ENCODE peak calls at places on chromosomes 12 and 14, in seven cellular contexts. One of them, this sample, is unnamed.

GRCh38 chr12:120475643-120476042 is 6.1 kb upstream of the SRSF9 start:
- DNase-seq in foreskin fibroblast: no peak
- DNase-seq in upper lobe of right lung: no peak
- DNase-seq in dorsolateral prefrontal cortex: no peak
- DNase-seq in AG04450: no peak
- DNase-seq in astrocyte of the spinal cord: no peak
- DNase-seq in Peyer's patch: no peak
- DNase-seq in this sample: no peak

GRCh38 chr12:86186449-86186848 is 69.7 kb downstream of the MGAT4C start:
- DNase-seq in foreskin fibroblast: no peak
- DNase-seq in upper lobe of right lung: no peak
- DNase-seq in dorsolateral prefrontal cortex: no peak
- DNase-seq in AG04450: no peak
- DNase-seq in astrocyte of the spinal cord: no peak
- DNase-seq in Peyer's patch: no peak
- DNase-seq in this sample: peak

GRCh38 chr12:64560395-64561301 is 49.6 kb upstream of the RASSF3 start:
- DNase-seq in foreskin fibroblast: peak
- DNase-seq in upper lobe of right lung: no peak
- DNase-seq in dorsolateral prefrontal cortex: no peak
- DNase-seq in AG04450: peak
- DNase-seq in astrocyte of the spinal cord: peak
- DNase-seq in Peyer's patch: no peak
- DNase-seq in this sample: peak

GRCh38 chr12:120628919-120629318 is 11.5 kb upstream of the CABP1 start:
- DNase-seq in foreskin fibroblast: no peak
- DNase-seq in upper lobe of right lung: peak
- DNase-seq in dorsolateral prefrontal cortex: no peak
- DNase-seq in AG04450: no peak
- DNase-seq in astrocyte of the spinal cord: no peak
- DNase-seq in Peyer's patch: no peak
- DNase-seq in this sample: no peak

GRCh38 chr12:9951026-9951652 is 19.0 kb upstream of the CLEC2A start:
- DNase-seq in foreskin fibroblast: no peak
- DNase-seq in upper lobe of right lung: no peak
- DNase-seq in dorsolateral prefrontal cortex: no peak
- DNase-seq in AG04450: no peak
- DNase-seq in astrocyte of the spinal cord: no peak
- DNase-seq in Peyer's patch: peak
- DNase-seq in this sample: no peak

GRCh38 chr14:32800320-32800719 is 138.4 kb upstream of the NPAS3 start:
- DNase-seq in foreskin fibroblast: no peak
- DNase-seq in upper lobe of right lung: no peak
- DNase-seq in dorsolateral prefrontal cortex: no peak
- DNase-seq in AG04450: no peak
- DNase-seq in astrocyte of the spinal cord: no peak
- DNase-seq in Peyer's patch: no peak
- DNase-seq in this sample: no peak

GRCh38 chr12:122054842-122055544 is 23.6 kb upstream of the MLXIP start:
- DNase-seq in foreskin fibroblast: no peak
- DNase-seq in upper lobe of right lung: no peak
- DNase-seq in dorsolateral prefrontal cortex: no peak
- DNase-seq in AG04450: no peak
- DNase-seq in astrocyte of the spinal cord: no peak
- DNase-seq in Peyer's patch: no peak
- DNase-seq in this sample: no peak

GRCh38 chr14:64114166-64114565 is 180.0 kb downstream of the ESR2 start:
- DNase-seq in foreskin fibroblast: no peak
- DNase-seq in upper lobe of right lung: no peak
- DNase-seq in dorsolateral prefrontal cortex: no peak
- DNase-seq in AG04450: no peak
- DNase-seq in astrocyte of the spinal cord: no peak
- DNase-seq in Peyer's patch: no peak
- DNase-seq in this sample: no peak

GRCh38 chr12:20132818-20133217 is 235.5 kb upstream of the PDE3A start:
- DNase-seq in foreskin fibroblast: no peak
- DNase-seq in upper lobe of right lung: no peak
- DNase-seq in dorsolateral prefrontal cortex: no peak
- DNase-seq in AG04450: no peak
- DNase-seq in astrocyte of the spinal cord: no peak
- DNase-seq in Peyer's patch: no peak
- DNase-seq in this sample: no peak

GRCh38 chr14:105059035-105059916 is 6.0 kb downstream of the GPR132 start:
- DNase-seq in foreskin fibroblast: no peak
- DNase-seq in upper lobe of right lung: peak
- DNase-seq in dorsolateral prefrontal cortex: no peak
- DNase-seq in AG04450: no peak
- DNase-seq in astrocyte of the spinal cord: no peak
- DNase-seq in Peyer's patch: peak
- DNase-seq in this sample: peak
- TF ChIP-seq CTCF in foreskin fibroblast: no peak
- TF ChIP-seq CTCF in upper lobe of right lung: no peak
- TF ChIP-seq CTCF in dorsolateral prefrontal cortex: no peak
- TF ChIP-seq CTCF in AG04450: no peak
- TF ChIP-seq CTCF in astrocyte of the spinal cord: no peak
- TF ChIP-seq CTCF in Peyer's patch: no peak
- TF ChIP-seq CTCF in this sample: no peak

GRCh38 chr12:116532986-116533342 is 26.2 kb upstream of the MAP1LC3B2 start:
- DNase-seq in foreskin fibroblast: no peak
- DNase-seq in upper lobe of right lung: no peak
- DNase-seq in dorsolateral prefrontal cortex: no peak
- DNase-seq in AG04450: no peak
- DNase-seq in astrocyte of the spinal cord: no peak
- DNase-seq in Peyer's patch: no peak
- DNase-seq in this sample: peak
- H3K4me3 ChIP-seq in foreskin fibroblast: peak
- H3K4me3 ChIP-seq in upper lobe of right lung: peak
- H3K4me3 ChIP-seq in dorsolateral prefrontal cortex: peak
- H3K4me3 ChIP-seq in AG04450: peak
- H3K4me3 ChIP-seq in astrocyte of the spinal cord: peak
- H3K4me3 ChIP-seq in Peyer's patch: peak
- H3K4me3 ChIP-seq in this sample: no peak

GRCh38 chr12:51819851-51820720 is 28.4 kb downstream of the FIGNL2 start:
- DNase-seq in foreskin fibroblast: no peak
- DNase-seq in upper lobe of right lung: peak
- DNase-seq in dorsolateral prefrontal cortex: no peak
- DNase-seq in AG04450: no peak
- DNase-seq in astrocyte of the spinal cord: peak
- DNase-seq in Peyer's patch: no peak
- DNase-seq in this sample: no peak
- TF ChIP-seq CTCF in foreskin fibroblast: no peak
- TF ChIP-seq CTCF in upper lobe of right lung: peak
- TF ChIP-seq CTCF in dorsolateral prefrontal cortex: no peak
- TF ChIP-seq CTCF in AG04450: no peak
- TF ChIP-seq CTCF in astrocyte of the spinal cord: no peak
- TF ChIP-seq CTCF in Peyer's patch: no peak
- TF ChIP-seq CTCF in this sample: no peak

GRCh38 chr12:53217049-53217929 is 10.2 kb upstream of the ITGB7 start:
- DNase-seq in foreskin fibroblast: peak
- DNase-seq in upper lobe of right lung: peak
- DNase-seq in dorsolateral prefrontal cortex: no peak
- DNase-seq in AG04450: no peak
- DNase-seq in astrocyte of the spinal cord: no peak
- DNase-seq in Peyer's patch: peak
- DNase-seq in this sample: peak
- H3K4me3 ChIP-seq in foreskin fibroblast: peak
- H3K4me3 ChIP-seq in upper lobe of right lung: peak
- H3K4me3 ChIP-seq in dorsolateral prefrontal cortex: no peak
- H3K4me3 ChIP-seq in AG04450: peak
- H3K4me3 ChIP-seq in astrocyte of the spinal cord: no peak
- H3K4me3 ChIP-seq in Peyer's patch: no peak
- H3K4me3 ChIP-seq in this sample: no peak

GRCh38 chr14:92315050-92315785 is 7.7 kb upstream of the SLC24A4 start:
- DNase-seq in foreskin fibroblast: no peak
- DNase-seq in upper lobe of right lung: no peak
- DNase-seq in dorsolateral prefrontal cortex: no peak
- DNase-seq in AG04450: no peak
- DNase-seq in astrocyte of the spinal cord: no peak
- DNase-seq in Peyer's patch: no peak
- DNase-seq in this sample: no peak
- TF ChIP-seq CTCF in foreskin fibroblast: no peak
- TF ChIP-seq CTCF in upper lobe of right lung: no peak
- TF ChIP-seq CTCF in dorsolateral prefrontal cortex: no peak
- TF ChIP-seq CTCF in AG04450: no peak
- TF ChIP-seq CTCF in astrocyte of the spinal cord: no peak
- TF ChIP-seq CTCF in Peyer's patch: no peak
- TF ChIP-seq CTCF in this sample: no peak

This sample was measured in fibroblast of mammary gland.